ENCODE peak calls at places on chromosome 5, in six cellular contexts. W is MCF 10A; A is amygdala; O is naive B cell; E is activated CD8-positive, alpha-beta memory T cell treated with anti-CD3 and anti-CD28 coated beads, Interleukin-2, amount 50 U/mL, for 4 hours; N is tibial nerve. K is an unnamed sample.

GRCh38 chr5:53309653-53310052 is 170.8 kb upstream of the FST start:
- DNase-seq in W (no peak), A (no peak), O (no peak), E (no peak), N (no peak), K (no peak)

GRCh38 chr5:96348536-96348935 is 84.5 kb downstream of the PCSK1 start:
- DNase-seq in W (no peak), A (no peak), O (no peak), E (no peak), N (no peak), K (no peak)

GRCh38 chr5:37248387-37248969 is 698 bp downstream of the CPLANE1 start:
- DNase-seq in W (peak; percentile 31), A (no peak), O (no peak), E (no peak), N (no peak), K (no peak)

GRCh38 chr5:170132642-170133448 is 27.1 kb downstream of the FOXI1 start:
- DNase-seq in W (peak; percentile 65), A (no peak), O (no peak), E (no peak), N (no peak), K (no peak)

GRCh38 chr5:980941-981340 is 27.7 kb upstream of the NKD2 start:
- DNase-seq in W (no peak), A (no peak), O (no peak), E (no peak), N (no peak), K (no peak)

GRCh38 chr5:181207214-181207959 is 2.4 kb upstream of the TRIM7 start:
- DNase-seq in W (peak; percentile 94), A (no peak), O (peak; percentile 62), E (peak; percentile 79), N (peak; percentile 71), K (no peak)

GRCh38 chr5:36301858-36302603 is at the start of gene RANBP3L:
- DNase-seq in W (peak; percentile 62), A (no peak), O (no peak), E (no peak), N (no peak), K (no peak)

GRCh38 chr5:149942199-149942598 is 2.4 kb downstream of the PDE6A start:
- DNase-seq in W (no peak), A (no peak), O (no peak), E (no peak), N (no peak), K (no peak)

GRCh38 chr5:168132186-168132585 is 159.3 kb upstream of the WWC1 start:
- DNase-seq in W (no peak), A (no peak), O (no peak), E (no peak), N (no peak), K (no peak)

GRCh38 chr5:181246276-181247050 is 2.8 kb upstream of the RACK1 start:
- DNase-seq in W (peak; percentile 95), A (no peak), O (peak; percentile 62), E (peak; percentile 67), N (peak; percentile 84), K (no peak)

GRCh38 chr5:93607367-93608258 is 24.6 kb downstream of the NR2F1 start:
- DNase-seq in W (peak; percentile 62), A (no peak), O (peak; percentile 49), E (no peak), N (no peak), K (no peak)

GRCh38 chr5:128121679-128122078 is 38.1 kb downstream of the SLC12A2 start:
- DNase-seq in W (peak; percentile 20), A (no peak), O (no peak), E (no peak), N (no peak), K (no peak)

GRCh38 chr5:173602423-173602822 is 14.0 kb downstream of the BOD1 start:
- DNase-seq in W (peak; percentile 55), A (no peak), O (no peak), E (no peak), N (peak; percentile 54), K (no peak)

GRCh38 chr5:151076616-151077015 is 4.2 kb downstream of the TNIP1 start:
- DNase-seq in W (no peak), A (no peak), O (no peak), E (no peak), N (no peak), K (no peak)

GRCh38 chr5:113265190-113265589 is 169.6 kb downstream of the TSSK1B start:
- DNase-seq in W (no peak), A (no peak), O (no peak), E (no peak), N (no peak), K (no peak)

GRCh38 chr5:85320495-85320894 is 935.8 kb upstream of the EDIL3 start:
- DNase-seq in W (no peak), A (no peak), O (no peak), E (no peak), N (no peak), K (no peak)

GRCh38 chr5:115934388-115934974 is 27.8 kb upstream of the LVRN start:
- DNase-seq in W (no peak), A (no peak), O (no peak), E (no peak), N (no peak), K (no peak)

GRCh38 chr5:138989720-138990119 is 114.6 kb upstream of the LRRTM2 start:
- DNase-seq in W (no peak), A (no peak), O (no peak), E (no peak), N (no peak), K (no peak)

GRCh38 chr5:55570026-55570425 is 35.3 kb upstream of the PLPP1 start:
- DNase-seq in W (no peak), A (no peak), O (no peak), E (no peak), N (no peak), K (no peak)

GRCh38 chr5:59246470-59247250 is 646.9 kb downstream of the PDE4D start:
- DNase-seq in W (peak; percentile 7), A (no peak), O (no peak), E (no peak), N (no peak), K (no peak)

GRCh38 chr5:11046160-11046559 is 285.1 kb upstream of the DAP start:
- DNase-seq in W (no peak), A (no peak), O (no peak), E (no peak), N (no peak), K (no peak)

GRCh38 chr5:92518318-92518913 is 1062.6 kb downstream of the NR2F1-AS1 start:
- DNase-seq in W (peak; percentile 50), A (no peak), O (no peak), E (no peak), N (no peak), K (no peak)

GRCh38 chr5:85484982-85485574 is 1100.4 kb upstream of the EDIL3 start:
- DNase-seq in W (peak; percentile 2), A (no peak), O (no peak), E (no peak), N (no peak), K (no peak)

GRCh38 chr5:123810253-123810652 is 298.3 kb downstream of the CSNK1G3 start:
- DNase-seq in W (no peak), A (no peak), O (no peak), E (no peak), N (no peak), K (no peak)